ENCODE peak calls at places on chromosome 4, in five cellular contexts. One of them, this sample, is unnamed. For H3K4me1, the result is how much of the 10 kb centered on the place peaks cover.

GRCh38 chr4:138775485-138775884 is 240.1 kb upstream of the NOCT start:
- DNase-seq in GM12878: no peak
- DNase-seq in K562: no peak
- DNase-seq in HepG2: no peak
- DNase-seq in SK-N-SH: no peak
- DNase-seq in this sample: no peak

GRCh38 chr4:76688737-76689078 is 209.2 kb downstream of the SOWAHB start:
- DNase-seq in GM12878: no peak
- DNase-seq in K562: no peak
- DNase-seq in HepG2: no peak
- DNase-seq in SK-N-SH: peak
- DNase-seq in this sample: no peak

GRCh38 chr4:16142598-16143295 is 58.9 kb upstream of the PROM1 start:
- DNase-seq in GM12878: no peak
- DNase-seq in K562: no peak
- DNase-seq in HepG2: no peak
- DNase-seq in SK-N-SH: no peak
- DNase-seq in this sample: no peak

GRCh38 chr4:94765653-94766052 is 7.9 kb downstream of the BMPR1B start:
- DNase-seq in GM12878: no peak
- DNase-seq in K562: no peak
- DNase-seq in HepG2: no peak
- DNase-seq in SK-N-SH: no peak
- DNase-seq in this sample: no peak

GRCh38 chr4:101527186-101527585 is 179.9 kb upstream of the PPP3CA start:
- DNase-seq in GM12878: peak
- DNase-seq in K562: no peak
- DNase-seq in HepG2: no peak
- DNase-seq in SK-N-SH: no peak
- DNase-seq in this sample: no peak

GRCh38 chr4:118974758-118975157 is 86.1 kb downstream of the SYNPO2 start:
- DNase-seq in GM12878: no peak
- DNase-seq in K562: no peak
- DNase-seq in HepG2: no peak
- DNase-seq in SK-N-SH: no peak
- DNase-seq in this sample: no peak

GRCh38 chr4:127545271-127545670 is 87.5 kb upstream of the INTU start:
- DNase-seq in GM12878: no peak
- DNase-seq in K562: no peak
- DNase-seq in HepG2: no peak
- DNase-seq in SK-N-SH: no peak
- DNase-seq in this sample: no peak

GRCh38 chr4:2339458-2340271 is 77.8 kb upstream of the MXD4 start:
- DNase-seq in GM12878: no peak
- DNase-seq in K562: no peak
- DNase-seq in HepG2: no peak
- DNase-seq in SK-N-SH: no peak
- DNase-seq in this sample: no peak

GRCh38 chr4:82851902-82852750 is 38.8 kb downstream of the SEC31A start:
- DNase-seq in GM12878: no peak
- DNase-seq in K562: peak
- DNase-seq in HepG2: peak
- DNase-seq in SK-N-SH: peak
- DNase-seq in this sample: peak

GRCh38 chr4:82715731-82716617 is 82.6 kb downstream of the SCD5 start:
- DNase-seq in GM12878: no peak
- DNase-seq in K562: no peak
- DNase-seq in HepG2: peak
- DNase-seq in SK-N-SH: no peak
- DNase-seq in this sample: no peak

GRCh38 chr4:76689079-76689817 is 208.7 kb downstream of the SOWAHB start:
- DNase-seq in GM12878: no peak
- DNase-seq in K562: no peak
- DNase-seq in HepG2: no peak
- DNase-seq in SK-N-SH: peak
- DNase-seq in this sample: peak

GRCh38 chr4:182736207-182736606 is 181.0 kb downstream of the DCTD start:
- DNase-seq in GM12878: no peak
- DNase-seq in K562: no peak
- DNase-seq in HepG2: no peak
- DNase-seq in SK-N-SH: no peak
- DNase-seq in this sample: no peak

GRCh38 chr4:173958445-173958844 is 325.0 kb downstream of the FBXO8 start:
- DNase-seq in GM12878: no peak
- DNase-seq in K562: no peak
- DNase-seq in HepG2: no peak
- DNase-seq in SK-N-SH: no peak
- DNase-seq in this sample: no peak

GRCh38 chr4:137660211-137660610 is 127.9 kb upstream of the PCDH18 start:
- DNase-seq in GM12878: no peak
- DNase-seq in K562: no peak
- DNase-seq in HepG2: no peak
- DNase-seq in SK-N-SH: no peak
- DNase-seq in this sample: no peak

GRCh38 chr4:104747635-104748034 is 252.9 kb upstream of the CXXC4 start:
- DNase-seq in GM12878: no peak
- DNase-seq in K562: no peak
- DNase-seq in HepG2: peak
- DNase-seq in SK-N-SH: no peak
- DNase-seq in this sample: peak

GRCh38 chr4:126775485-126776106 is 857.2 kb upstream of the INTU start:
- DNase-seq in GM12878: no peak
- DNase-seq in K562: no peak
- DNase-seq in HepG2: no peak
- DNase-seq in SK-N-SH: no peak
- DNase-seq in this sample: no peak

GRCh38 chr4:113943863-113944262 is 35.6 kb downstream of the ARSJ start:
- DNase-seq in GM12878: no peak
- DNase-seq in K562: no peak
- DNase-seq in HepG2: no peak
- DNase-seq in SK-N-SH: no peak
- DNase-seq in this sample: no peak
- TF ChIP-seq ZBTB33 in GM12878: no peak
- TF ChIP-seq ZBTB33 in K562: no peak
- TF ChIP-seq ZBTB33 in HepG2: no peak
- TF ChIP-seq ZBTB33 in SK-N-SH: no peak
- TF ChIP-seq ZBTB33 in this sample: no peak

GRCh38 chr4:5957091-5957490 is 61.1 kb downstream of the C4orf50 start:
- DNase-seq in GM12878: no peak
- DNase-seq in K562: no peak
- DNase-seq in HepG2: no peak
- DNase-seq in SK-N-SH: no peak
- DNase-seq in this sample: no peak

GRCh38 chr4:5954056-5954760 is 61.3 kb upstream of the CRMP1 start:
- DNase-seq in GM12878: no peak
- DNase-seq in K562: no peak
- DNase-seq in HepG2: no peak
- DNase-seq in SK-N-SH: peak
- DNase-seq in this sample: no peak

GRCh38 chr4:5955856-5956255 is 62.4 kb downstream of the C4orf50 start:
- DNase-seq in GM12878: peak
- DNase-seq in K562: no peak
- DNase-seq in HepG2: no peak
- DNase-seq in SK-N-SH: no peak
- DNase-seq in this sample: no peak

GRCh38 chr4:5956285-5957021 is 61.8 kb downstream of the C4orf50 start:
- DNase-seq in GM12878: no peak
- DNase-seq in K562: no peak
- DNase-seq in HepG2: peak
- DNase-seq in SK-N-SH: peak
- DNase-seq in this sample: no peak

GRCh38 chr4:5955201-5955821 is 62.4 kb upstream of the CRMP1 start:
- DNase-seq in GM12878: no peak
- DNase-seq in K562: no peak
- DNase-seq in HepG2: no peak
- DNase-seq in SK-N-SH: peak
- DNase-seq in this sample: no peak
- TF ChIP-seq YY1 in GM12878: no peak
- TF ChIP-seq YY1 in K562: no peak
- TF ChIP-seq YY1 in HepG2: no peak
- TF ChIP-seq YY1 in SK-N-SH: no peak
- TF ChIP-seq YY1 in this sample: no peak

GRCh38 chr4:81429031-81429430 is 42.7 kb downstream of the RASGEF1B start:
- DNase-seq in GM12878: no peak
- DNase-seq in K562: no peak
- DNase-seq in HepG2: no peak
- DNase-seq in SK-N-SH: no peak
- DNase-seq in this sample: no peak

GRCh38 chr4:81426770-81427604 is 44.7 kb downstream of the RASGEF1B start:
- DNase-seq in GM12878: no peak
- DNase-seq in K562: no peak
- DNase-seq in HepG2: no peak
- DNase-seq in SK-N-SH: no peak
- DNase-seq in this sample: no peak

GRCh38 chr4:81429607-81430006 is 42.1 kb downstream of the RASGEF1B start:
- DNase-seq in GM12878: no peak
- DNase-seq in K562: no peak
- DNase-seq in HepG2: no peak
- DNase-seq in SK-N-SH: no peak
- DNase-seq in this sample: no peak

GRCh38 chr4:81428002-81428401 is 43.7 kb downstream of the RASGEF1B start:
- DNase-seq in GM12878: no peak
- DNase-seq in K562: no peak
- DNase-seq in HepG2: no peak
- DNase-seq in SK-N-SH: no peak
- DNase-seq in this sample: no peak

GRCh38 chr4:81427605-81427922 is 44.1 kb downstream of the RASGEF1B start:
- DNase-seq in GM12878: no peak
- DNase-seq in K562: no peak
- DNase-seq in HepG2: no peak
- DNase-seq in SK-N-SH: no peak
- DNase-seq in this sample: no peak
- H3K4me1 ChIP-seq in GM12878: under half
- H3K4me1 ChIP-seq in K562: under half
- H3K4me1 ChIP-seq in HepG2: under half
- H3K4me1 ChIP-seq in SK-N-SH: under half
- H3K4me1 ChIP-seq in this sample: under half

DNA sequence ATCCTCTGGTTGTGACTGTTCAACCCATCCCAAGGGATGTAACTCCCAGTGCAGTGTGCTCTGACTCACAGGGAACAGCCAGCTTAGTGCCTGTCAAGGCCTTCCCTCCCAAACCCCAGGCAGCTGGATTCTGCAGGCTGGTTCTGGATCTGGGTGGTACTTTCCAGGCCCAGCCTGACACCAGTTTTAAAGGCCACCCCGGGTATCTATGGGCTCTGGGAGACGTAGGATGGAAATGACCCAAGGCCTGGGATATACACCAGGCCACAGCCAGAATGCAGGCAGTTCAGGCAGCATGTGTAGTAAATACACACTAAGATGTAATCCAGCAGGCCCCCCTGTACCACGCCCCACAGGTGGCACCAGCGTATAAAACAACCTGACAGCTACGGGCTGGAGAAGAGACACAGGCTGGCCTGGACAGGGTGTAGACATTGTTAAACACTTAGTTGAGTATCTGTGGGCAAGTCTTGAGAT is 64.2 kb downstream of the SPINK2 start:
- DNase-seq in GM12878: no peak
- DNase-seq in K562: no peak
- DNase-seq in HepG2: no peak
- DNase-seq in SK-N-SH: no peak
- DNase-seq in this sample: no peak
- TF ChIP-seq ZBTB33 in GM12878: no peak
- TF ChIP-seq ZBTB33 in K562: no peak
- TF ChIP-seq ZBTB33 in HepG2: no peak
- TF ChIP-seq ZBTB33 in SK-N-SH: no peak
- TF ChIP-seq ZBTB33 in this sample: no peak

GRCh38 chr4:79650794-79651431 is 242.9 kb upstream of the GK2 start:
- DNase-seq in GM12878: no peak
- DNase-seq in K562: no peak
- DNase-seq in HepG2: no peak
- DNase-seq in SK-N-SH: no peak
- DNase-seq in this sample: no peak
- TF ChIP-seq YY1 in GM12878: no peak
- TF ChIP-seq YY1 in K562: no peak
- TF ChIP-seq YY1 in HepG2: no peak
- TF ChIP-seq YY1 in SK-N-SH: no peak
- TF ChIP-seq YY1 in this sample: no peak

DNA sequence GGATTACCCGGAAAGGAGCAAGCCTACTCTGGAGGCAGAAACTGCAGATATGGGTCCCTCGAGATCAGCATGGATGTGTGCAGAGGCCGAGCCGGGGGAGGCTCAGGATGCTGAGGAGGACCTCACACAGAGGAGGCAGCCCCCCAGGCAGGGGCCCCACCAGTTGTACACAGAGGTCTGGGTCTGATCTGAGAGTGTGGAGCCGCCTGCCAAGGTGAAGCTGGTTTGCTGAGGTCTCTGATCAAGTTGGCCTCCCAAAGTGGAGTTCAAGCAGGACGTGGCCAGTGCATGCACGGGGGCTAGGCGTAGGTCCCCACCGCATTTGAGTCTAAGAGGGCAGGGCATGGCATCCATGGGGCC is 35.0 kb downstream of the ACOX3 start:
- DNase-seq in GM12878: no peak
- DNase-seq in K562: no peak
- DNase-seq in HepG2: no peak
- DNase-seq in SK-N-SH: no peak
- DNase-seq in this sample: no peak
- H3K4me1 ChIP-seq in GM12878: under half
- H3K4me1 ChIP-seq in K562: under half
- H3K4me1 ChIP-seq in HepG2: under half
- H3K4me1 ChIP-seq in SK-N-SH: under half
- H3K4me1 ChIP-seq in this sample: under half

DNA sequence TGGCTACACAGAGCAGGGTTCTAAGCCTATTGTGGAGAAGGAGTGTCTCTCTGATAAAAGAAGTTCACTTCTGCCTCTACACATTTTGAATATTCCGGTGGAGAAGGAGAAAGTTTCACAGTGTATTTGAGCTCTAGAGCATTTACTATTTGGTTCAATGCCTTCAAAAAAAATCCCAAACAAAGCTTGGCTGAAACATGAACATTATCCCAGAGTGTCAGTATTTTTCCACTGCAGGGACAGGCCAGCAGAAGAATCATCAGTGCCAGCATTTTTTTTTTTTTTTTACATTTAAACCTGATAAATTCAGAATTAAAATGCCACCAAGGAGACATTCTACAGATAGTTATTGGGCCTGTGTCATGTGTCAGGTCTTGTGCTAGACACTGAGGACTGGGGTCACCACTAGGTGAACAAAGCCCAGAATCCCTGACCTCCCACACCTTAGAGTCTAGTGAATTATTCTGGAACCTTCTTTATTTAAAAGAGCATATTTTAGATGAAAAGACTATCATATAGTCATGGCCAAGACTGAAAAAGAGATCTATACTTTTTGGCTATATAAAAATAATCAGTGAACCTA is 48.0 kb upstream of the NAP1L5 start:
- DNase-seq in GM12878: no peak
- DNase-seq in K562: no peak
- DNase-seq in HepG2: no peak
- DNase-seq in SK-N-SH: no peak
- DNase-seq in this sample: no peak
- TF ChIP-seq ZBTB33 in GM12878: no peak
- TF ChIP-seq ZBTB33 in K562: no peak
- TF ChIP-seq ZBTB33 in HepG2: no peak
- TF ChIP-seq ZBTB33 in SK-N-SH: no peak
- TF ChIP-seq ZBTB33 in this sample: no peak

This sample was measured in HCT116.